ENCODE peak calls at places on chromosomes 7 and 10, in six cellular contexts. H is aorta, P is tibial artery, W is tibial nerve, L is astrocyte, C is upper lobe of right lung. G is an unnamed sample. For H3K4me1, the result is how much of the 10 kb centered on the place peaks cover.

GRCh38 chr7:142459557-142459963 is 201.7 kb upstream of the PRSS58 start:
- DNase-seq in H (no peak), P (no peak), W (no peak), L (peak), C (no peak), G (no peak)

GRCh38 chr10:6164271-6165095 is 38.2 kb upstream of the PFKFB3 start:
- DNase-seq in H (no peak), P (no peak), W (no peak), L (no peak), C (no peak), G (no peak)

GRCh38 chr10:127934383-127934782 is 27.5 kb downstream of the PTPRE start:
- DNase-seq in H (no peak), P (no peak), W (no peak), L (no peak), C (no peak), G (no peak)

GRCh38 chr7:153193144-153193595 is 433.6 kb downstream of the ACTR3B start:
- DNase-seq in H (no peak), P (no peak), W (no peak), L (no peak), C (peak), G (no peak)

GRCh38 chr10:3631709-3632330 is 153.2 kb downstream of the KLF6 start:
- DNase-seq in H (no peak), P (no peak), W (no peak), L (peak), C (no peak), G (no peak)

GRCh38 chr7:130394421-130395188 is 14.3 kb downstream of the CPA1 start:
- DNase-seq in H (no peak), P (no peak), W (no peak), L (no peak), C (no peak), G (no peak)

GRCh38 chr10:123150229-123150985 is 2.5 kb downstream of the HMX2 start:
- DNase-seq in H (peak), P (no peak), W (no peak), L (no peak), C (no peak), G (no peak)

GRCh38 chr10:28592953-28593352 is 60.0 kb downstream of the WAC start:
- DNase-seq in H (no peak), P (no peak), W (no peak), L (peak), C (no peak), G (no peak)

GRCh38 chr7:30755384-30756154 is 3.6 kb downstream of the INMT start:
- DNase-seq in H (peak), P (peak), W (no peak), L (peak), C (no peak), G (no peak)

GRCh38 chr10:52801951-52802350 is 29.4 kb upstream of the MBL2 start:
- DNase-seq in H (no peak), P (no peak), W (no peak), L (peak), C (no peak), G (no peak)

GRCh38 chr7:73842248-73842895 is at the start of gene METTL27:
- DNase-seq in H (peak), P (peak), W (peak), L (peak), C (peak), G (peak)

GRCh38 chr7:47478017-47478344 is 103.9 kb downstream of the TNS3 start:
- DNase-seq in H (peak), P (no peak), W (no peak), L (peak), C (peak), G (no peak)

GRCh38 chr10:111756541-111757061 is 427.0 kb downstream of the GPAM start:
- DNase-seq in H (no peak), P (peak), W (peak), L (no peak), C (no peak), G (peak)

GRCh38 chr10:120503695-120504094 is 46.7 kb downstream of the PLPP4 start:
- DNase-seq in H (no peak), P (no peak), W (no peak), L (peak), C (no peak), G (no peak)

GRCh38 chr10:613217-613616 is 76.3 kb downstream of the DIP2C start:
- DNase-seq in H (peak), P (no peak), W (no peak), L (no peak), C (peak), G (no peak)

GRCh38 chr7:111029574-111030357 is 61.2 kb upstream of the LRRN3 start:
- DNase-seq in H (no peak), P (peak), W (peak), L (peak), C (no peak), G (no peak)

GRCh38 chr7:133940368-133940767 is 186.8 kb upstream of the LRGUK start:
- DNase-seq in H (no peak), P (no peak), W (no peak), L (no peak), C (no peak), G (no peak)

GRCh38 chr10:96746503-96746902 is 26.2 kb upstream of the PIK3AP1 start:
- DNase-seq in H (no peak), P (no peak), W (no peak), L (no peak), C (no peak), G (no peak)

GRCh38 chr10:54065106-54065505 is 735.9 kb downstream of the PCDH15 start:
- DNase-seq in H (no peak), P (no peak), W (no peak), L (no peak), C (no peak), G (no peak)

GRCh38 chr10:90229486-90229885 is 528.1 kb downstream of the KIF20B start:
- DNase-seq in H (no peak), P (no peak), W (no peak), L (no peak), C (no peak), G (no peak)

GRCh38 chr10:5833814-5834213 is 20.6 kb upstream of the GDI2 start:
- DNase-seq in H (no peak), P (no peak), W (no peak), L (no peak), C (no peak), G (no peak)

GRCh38 chr10:31147220-31147608 is 115.5 kb upstream of the ZNF438 start:
- DNase-seq in H (no peak), P (no peak), W (no peak), L (peak), C (no peak), G (no peak)

GRCh38 chr7:80918406-80918805 is 445 bp downstream of the SEMA3C start:
- DNase-seq in H (no peak), P (no peak), W (no peak), L (no peak), C (no peak), G (no peak)

GRCh38 chr7:44489955-44490350 is 505 bp downstream of the NUDCD3 start:
- DNase-seq in H (no peak), P (no peak), W (no peak), L (peak), C (peak), G (no peak)

GRCh38 chr7:34756025-34756437 is 98.0 kb downstream of the NPSR1 start:
- DNase-seq in H (no peak), P (no peak), W (no peak), L (peak), C (no peak), G (no peak)

GRCh38 chr7:47580811-47581331 is 1.0 kb downstream of the TNS3 start:
- DNase-seq in H (no peak), P (no peak), W (no peak), L (no peak), C (no peak), G (no peak)

GRCh38 chr10:12690525-12691139 is 310.9 kb downstream of the CCDC3 start:
- DNase-seq in H (no peak), P (no peak), W (no peak), L (no peak), C (no peak), G (no peak)

GRCh38 chr10:43785252-43785651 is 136.6 kb upstream of the ZNF32 start:
- DNase-seq in H (no peak), P (no peak), W (no peak), L (no peak), C (no peak), G (no peak)

GRCh38 chr10:129174167-129175014 is 292.6 kb upstream of the MGMT start:
- DNase-seq in H (no peak), P (no peak), W (no peak), L (no peak), C (no peak), G (no peak)

GRCh38 chr7:42035205-42035604 is 201.8 kb downstream of the GLI3 start:
- DNase-seq in H (no peak), P (no peak), W (no peak), L (no peak), C (no peak), G (peak)

GRCh38 chr7:133704436-133704835 is 422.7 kb upstream of the LRGUK start:
- DNase-seq in H (no peak), P (no peak), W (no peak), L (peak), C (no peak), G (no peak)

GRCh38 chr7:76998263-76998666 is 33.9 kb downstream of the SPDYE17 start:
- DNase-seq in H (peak), P (no peak), W (no peak), L (no peak), C (peak), G (no peak)

GRCh38 chr10:124296121-124296812 is 122.5 kb downstream of the OAT start:
- DNase-seq in H (peak), P (no peak), W (no peak), L (peak), C (no peak), G (no peak)

GRCh38 chr7:151590071-151590800 is 70.5 kb upstream of the RHEB start:
- DNase-seq in H (no peak), P (no peak), W (no peak), L (no peak), C (no peak), G (no peak)

GRCh38 chr10:91743460-91743859 is 54.8 kb upstream of the TNKS2 start:
- DNase-seq in H (no peak), P (no peak), W (no peak), L (no peak), C (no peak), G (no peak)

GRCh38 chr7:36762394-36762793 is 38.1 kb upstream of the AOAH start:
- DNase-seq in H (no peak), P (no peak), W (no peak), L (no peak), C (no peak), G (no peak)

GRCh38 chr7:18317956-18318355 is 177.6 kb upstream of the HDAC9 start:
- DNase-seq in H (no peak), P (no peak), W (no peak), L (no peak), C (no peak), G (no peak)

GRCh38 chr7:18312482-18312881 is 183.1 kb upstream of the HDAC9 start:
- DNase-seq in H (no peak), P (no peak), W (no peak), L (no peak), C (no peak), G (no peak)

GRCh38 chr7:18315241-18315640 is 180.3 kb upstream of the HDAC9 start:
- DNase-seq in H (no peak), P (no peak), W (no peak), L (no peak), C (no peak), G (no peak)

GRCh38 chr7:18308938-18309337 is 186.6 kb upstream of the HDAC9 start:
- DNase-seq in H (no peak), P (no peak), W (no peak), L (no peak), C (no peak), G (no peak)

GRCh38 chr7:18313970-18314369 is 181.6 kb upstream of the HDAC9 start:
- DNase-seq in H (no peak), P (no peak), W (no peak), L (no peak), C (no peak), G (no peak)
- H3K27ac ChIP-seq in H (no peak), P (no peak), W (no peak), L (no peak), C (no peak), G (no peak)

GRCh38 chr7:17774248-17774647 is 166.0 kb downstream of the SNX13 start:
- DNase-seq in H (no peak), P (no peak), W (no peak), L (peak), C (no peak), G (no peak)
- H3K4me1 ChIP-seq in H (under half), P (under half), W (under half), L (under half), C (under half), G (under half)

DNA sequence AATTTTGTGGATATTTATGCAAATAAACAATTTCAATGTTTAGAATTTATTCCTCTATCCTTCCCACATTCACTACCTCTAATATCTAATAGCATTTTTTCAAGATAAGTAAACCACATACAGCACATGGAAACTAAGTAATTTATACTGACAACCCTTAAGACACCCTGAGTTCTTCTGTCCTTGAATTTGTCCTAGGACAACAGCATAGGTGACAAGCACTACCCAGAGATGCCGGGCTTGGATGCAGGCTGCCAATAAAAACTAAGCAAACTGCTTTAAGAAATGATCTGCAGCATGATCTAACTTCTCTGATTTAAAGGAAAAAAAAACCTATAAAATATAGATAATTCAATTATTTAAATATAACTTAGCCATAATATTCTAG is 22.7 kb downstream of the NT5C3A start:
- DNase-seq in H (no peak), P (no peak), W (no peak), L (no peak), C (no peak), G (no peak)
- H3K4me3 ChIP-seq in H (peak), P (peak), W (peak), L (no peak), C (peak), G (peak)

GRCh38 chr7:17613338-17614041 is 315.0 kb downstream of the AHR start:
- DNase-seq in H (no peak), P (no peak), W (no peak), L (no peak), C (no peak), G (no peak)

GRCh38 chr7:17611611-17612010 is 313.2 kb downstream of the AHR start:
- DNase-seq in H (no peak), P (no peak), W (no peak), L (no peak), C (no peak), G (no peak)

DNA sequence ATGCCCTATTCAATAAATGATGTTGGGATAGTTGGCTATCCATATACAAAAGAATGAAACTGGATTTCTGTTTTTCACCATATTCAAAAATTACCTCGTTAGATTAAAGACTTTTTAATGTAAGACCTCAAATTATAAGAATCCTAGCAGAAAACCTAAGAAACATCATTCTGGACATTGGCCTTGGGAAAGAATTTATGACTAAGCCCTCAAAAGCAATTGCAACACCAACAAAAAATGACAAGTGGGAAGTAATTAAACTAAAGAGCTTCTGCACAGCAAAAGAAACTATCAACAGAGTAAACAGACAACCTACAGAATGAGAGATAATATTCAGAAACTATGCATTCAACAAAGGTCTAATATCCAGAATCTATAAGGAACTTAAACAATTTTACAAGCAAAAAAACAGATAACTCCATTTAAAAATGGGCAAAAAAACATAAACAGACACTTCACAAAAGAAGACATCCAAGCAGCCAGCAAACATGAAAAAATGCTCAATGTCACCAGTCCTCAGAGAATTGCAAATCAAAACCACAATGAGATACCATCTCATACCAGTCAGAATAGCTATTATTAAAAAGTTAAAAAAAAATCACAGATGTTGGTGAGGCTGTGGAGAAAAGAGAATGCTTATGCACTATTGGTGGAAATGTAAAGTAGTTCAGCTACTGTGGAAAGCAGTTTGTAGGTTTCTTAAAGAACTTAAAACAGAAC is 309.8 kb downstream of the AHR start:
- DNase-seq in H (no peak), P (no peak), W (no peak), L (peak), C (no peak), G (no peak)
- H3K27ac ChIP-seq in H (no peak), P (no peak), W (no peak), L (peak), C (no peak), G (no peak)

G was measured in gastrocnemius medialis.